ENCODE peak calls at places on chromosomes 11 and 22, in six cellular contexts. One of them, this sample, is unnamed.

GRCh38 chr11:35029979-35030378 is 109.0 kb upstream of the CD44 start:
- DNase-seq in ovary: no peak
- DNase-seq in colonic mucosa: no peak
- DNase-seq in left lung: no peak
- DNase-seq in neuronal stem cell: no peak
- DNase-seq in tibial artery: no peak
- DNase-seq in this sample: no peak

GRCh38 chr22:20494978-20495860 is at the start of gene KLHL22:
- DNase-seq in neuronal stem cell: peak; percentile 21
- DNase-seq in tibial artery: peak; percentile 32
- DNase-seq in ovary: no peak
- DNase-seq in colonic mucosa: peak; percentile 43
- DNase-seq in left lung: peak; percentile 86
- DNase-seq in this sample: peak; percentile 39

GRCh38 chr22:22099833-22100812 is 117.5 kb upstream of the TOP3B start:
- DNase-seq in ovary: no peak
- DNase-seq in tibial artery: no peak
- DNase-seq in neuronal stem cell: no peak
- DNase-seq in left lung: no peak
- DNase-seq in colonic mucosa: no peak
- DNase-seq in this sample: no peak

GRCh38 chr11:114586797-114587196 is 8.8 kb downstream of the NXPE4 start:
- DNase-seq in tibial artery: no peak
- DNase-seq in ovary: no peak
- DNase-seq in colonic mucosa: no peak
- DNase-seq in neuronal stem cell: no peak
- DNase-seq in left lung: no peak
- DNase-seq in this sample: no peak

GRCh38 chr11:36210529-36210928 is 78.7 kb downstream of the COMMD9 start:
- DNase-seq in left lung: no peak
- DNase-seq in colonic mucosa: no peak
- DNase-seq in ovary: no peak
- DNase-seq in neuronal stem cell: no peak
- DNase-seq in tibial artery: no peak
- DNase-seq in this sample: no peak

GRCh38 chr11:44275961-44276550 is 33.9 kb downstream of the ALX4 start:
- DNase-seq in ovary: no peak
- DNase-seq in left lung: no peak
- DNase-seq in tibial artery: no peak
- DNase-seq in colonic mucosa: no peak
- DNase-seq in neuronal stem cell: no peak
- DNase-seq in this sample: no peak

GRCh38 chr22:31126128-31126868 is 3.5 kb downstream of the INPP5J start:
- DNase-seq in left lung: no peak
- DNase-seq in neuronal stem cell: no peak
- DNase-seq in colonic mucosa: no peak
- DNase-seq in tibial artery: no peak
- DNase-seq in ovary: no peak
- DNase-seq in this sample: no peak

GRCh38 chr11:37957717-37958116 is 1359.7 kb upstream of the RAG2 start:
- DNase-seq in neuronal stem cell: no peak
- DNase-seq in colonic mucosa: no peak
- DNase-seq in ovary: no peak
- DNase-seq in tibial artery: no peak
- DNase-seq in left lung: no peak
- DNase-seq in this sample: no peak

GRCh38 chr11:112605093-112605666 is 344.5 kb upstream of the PLET1 start:
- DNase-seq in ovary: no peak
- DNase-seq in colonic mucosa: no peak
- DNase-seq in left lung: no peak
- DNase-seq in neuronal stem cell: no peak
- DNase-seq in tibial artery: no peak
- DNase-seq in this sample: no peak

GRCh38 chr11:64256300-64256699 is 5.0 kb downstream of the PLCB3 start:
- DNase-seq in colonic mucosa: no peak
- DNase-seq in left lung: peak; percentile 62
- DNase-seq in neuronal stem cell: no peak
- DNase-seq in ovary: no peak
- DNase-seq in tibial artery: no peak
- DNase-seq in this sample: no peak

GRCh38 chr22:16968218-16968595 is 39.8 kb downstream of the GAB4 start:
- DNase-seq in ovary: no peak
- DNase-seq in left lung: no peak
- DNase-seq in neuronal stem cell: no peak
- DNase-seq in colonic mucosa: no peak
- DNase-seq in tibial artery: no peak
- DNase-seq in this sample: no peak

GRCh38 chr11:89667001-89667400 is 43.1 kb upstream of the TRIM77 start:
- DNase-seq in left lung: no peak
- DNase-seq in neuronal stem cell: no peak
- DNase-seq in tibial artery: no peak
- DNase-seq in colonic mucosa: peak; percentile 20
- DNase-seq in ovary: no peak
- DNase-seq in this sample: peak; percentile 20

GRCh38 chr11:6096417-6096816 is 11.1 kb upstream of the OR56B4 start:
- DNase-seq in left lung: no peak
- DNase-seq in tibial artery: no peak
- DNase-seq in colonic mucosa: no peak
- DNase-seq in ovary: no peak
- DNase-seq in neuronal stem cell: no peak
- DNase-seq in this sample: no peak

GRCh38 chr11:107538239-107538638 is 27.3 kb downstream of the ALKBH8 start:
- DNase-seq in ovary: no peak
- DNase-seq in left lung: no peak
- DNase-seq in colonic mucosa: no peak
- DNase-seq in tibial artery: no peak
- DNase-seq in neuronal stem cell: no peak
- DNase-seq in this sample: no peak

GRCh38 chr11:57885298-57886035 is 123.9 kb downstream of the CTNND1 start:
- DNase-seq in neuronal stem cell: peak; percentile 30
- DNase-seq in colonic mucosa: no peak
- DNase-seq in tibial artery: no peak
- DNase-seq in ovary: no peak
- DNase-seq in left lung: no peak
- DNase-seq in this sample: peak; percentile 16

GRCh38 chr22:50247748-50248147 is 2.9 kb upstream of the TUBGCP6 start:
- DNase-seq in ovary: no peak
- DNase-seq in tibial artery: no peak
- DNase-seq in colonic mucosa: peak; percentile 86
- DNase-seq in left lung: no peak
- DNase-seq in neuronal stem cell: no peak
- DNase-seq in this sample: peak; percentile 81

GRCh38 chr11:121839821-121840220 is 276.2 kb downstream of the BLID start:
- DNase-seq in left lung: no peak
- DNase-seq in tibial artery: no peak
- DNase-seq in neuronal stem cell: no peak
- DNase-seq in colonic mucosa: no peak
- DNase-seq in ovary: no peak
- DNase-seq in this sample: no peak

GRCh38 chr11:117197516-117198456 is 1.4 kb upstream of the TAGLN start:
- DNase-seq in ovary: peak; percentile 60
- DNase-seq in neuronal stem cell: no peak
- DNase-seq in left lung: peak; percentile 65
- DNase-seq in colonic mucosa: peak; percentile 71
- DNase-seq in tibial artery: peak; percentile 61
- DNase-seq in this sample: peak; percentile 22

GRCh38 chr11:4697583-4697982 is at the start of gene OR51E2:
- DNase-seq in tibial artery: no peak
- DNase-seq in left lung: no peak
- DNase-seq in neuronal stem cell: no peak
- DNase-seq in colonic mucosa: no peak
- DNase-seq in ovary: no peak
- DNase-seq in this sample: no peak

GRCh38 chr11:20238712-20239111 is 78.4 kb upstream of the DBX1 start:
- DNase-seq in colonic mucosa: peak; percentile 73
- DNase-seq in tibial artery: no peak
- DNase-seq in neuronal stem cell: no peak
- DNase-seq in left lung: no peak
- DNase-seq in ovary: no peak
- DNase-seq in this sample: peak; percentile 67

GRCh38 chr11:5690216-5690615 is 626 bp downstream of the TRIM22 start:
- DNase-seq in tibial artery: no peak
- DNase-seq in colonic mucosa: no peak
- DNase-seq in left lung: no peak
- DNase-seq in neuronal stem cell: no peak
- DNase-seq in ovary: no peak
- DNase-seq in this sample: peak; percentile 36

GRCh38 chr11:45385844-45386243 is 99.7 kb upstream of the SYT13 start:
- DNase-seq in left lung: no peak
- DNase-seq in tibial artery: no peak
- DNase-seq in neuronal stem cell: no peak
- DNase-seq in colonic mucosa: no peak
- DNase-seq in ovary: no peak
- DNase-seq in this sample: no peak

GRCh38 chr22:20584029-20584871 is 76.8 kb downstream of the MED15 start:
- DNase-seq in ovary: no peak
- DNase-seq in colonic mucosa: no peak
- DNase-seq in neuronal stem cell: no peak
- DNase-seq in tibial artery: no peak
- DNase-seq in left lung: no peak
- DNase-seq in this sample: no peak

GRCh38 chr11:112656772-112657428 is 304.3 kb upstream of the NCAM1 start:
- DNase-seq in colonic mucosa: no peak
- DNase-seq in left lung: no peak
- DNase-seq in neuronal stem cell: no peak
- DNase-seq in ovary: no peak
- DNase-seq in tibial artery: no peak
- DNase-seq in this sample: no peak

GRCh38 chr22:47051435-47052175 is 289.2 kb downstream of the TBC1D22A start:
- DNase-seq in neuronal stem cell: no peak
- DNase-seq in colonic mucosa: no peak
- DNase-seq in tibial artery: no peak
- DNase-seq in left lung: peak; percentile 74
- DNase-seq in ovary: no peak
- DNase-seq in this sample: no peak

GRCh38 chr22:35134637-35135036 is 68.7 kb downstream of the ISX start:
- DNase-seq in left lung: no peak
- DNase-seq in ovary: no peak
- DNase-seq in tibial artery: no peak
- DNase-seq in neuronal stem cell: no peak
- DNase-seq in colonic mucosa: peak; percentile 93
- DNase-seq in this sample: peak; percentile 99

GRCh38 chr11:17607572-17608570 is 60.8 kb downstream of the OTOG start:
- DNase-seq in neuronal stem cell: no peak
- DNase-seq in left lung: no peak
- DNase-seq in tibial artery: no peak
- DNase-seq in ovary: no peak
- DNase-seq in colonic mucosa: peak; percentile 13
- DNase-seq in this sample: no peak

GRCh38 chr11:110425751-110426545 is 3.8 kb upstream of the FDX1 start:
- DNase-seq in colonic mucosa: no peak
- DNase-seq in neuronal stem cell: no peak
- DNase-seq in ovary: no peak
- DNase-seq in tibial artery: no peak
- DNase-seq in left lung: no peak
- DNase-seq in this sample: no peak

GRCh38 chr11:45960387-45961110 is 38.1 kb downstream of the LARGE2 start:
- DNase-seq in ovary: no peak
- DNase-seq in colonic mucosa: no peak
- DNase-seq in left lung: no peak
- DNase-seq in neuronal stem cell: no peak
- DNase-seq in tibial artery: no peak
- DNase-seq in this sample: no peak

GRCh38 chr11:102385053-102385976 is 38.3 kb downstream of the BIRC2 start:
- DNase-seq in neuronal stem cell: no peak
- DNase-seq in colonic mucosa: no peak
- DNase-seq in tibial artery: no peak
- DNase-seq in left lung: no peak
- DNase-seq in ovary: no peak
- DNase-seq in this sample: no peak

GRCh38 chr11:3170756-3171670 is 5.9 kb upstream of the OSBPL5 start:
- DNase-seq in neuronal stem cell: no peak
- DNase-seq in tibial artery: no peak
- DNase-seq in colonic mucosa: no peak
- DNase-seq in ovary: no peak
- DNase-seq in left lung: peak; percentile 63
- DNase-seq in this sample: no peak

DNA sequence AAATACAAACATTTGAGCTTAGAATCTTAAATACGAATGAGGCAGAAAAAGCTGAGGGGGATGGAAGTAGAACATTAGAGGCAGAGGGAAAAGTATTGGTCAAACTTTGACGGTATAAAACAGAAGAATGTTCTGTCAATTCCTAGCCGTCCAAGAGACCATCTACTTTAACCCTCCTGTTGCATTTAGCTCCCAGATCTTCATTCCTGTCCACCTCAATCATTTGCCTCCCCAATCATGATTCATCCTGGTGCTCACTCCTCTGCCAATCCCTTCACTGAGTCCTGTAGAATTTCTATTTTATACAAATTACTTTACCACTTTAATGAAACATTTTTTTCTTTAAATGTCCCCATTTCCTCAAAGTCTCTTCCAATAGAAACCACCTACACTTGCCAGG is 28.2 kb downstream of the C2CD3 start:
- DNase-seq in tibial artery: no peak
- DNase-seq in left lung: no peak
- DNase-seq in neuronal stem cell: no peak
- DNase-seq in colonic mucosa: no peak
- DNase-seq in ovary: no peak
- DNase-seq in this sample: no peak
- H3K27ac ChIP-seq in tibial artery: no peak overlapping the region
- H3K27ac ChIP-seq in left lung: no peak overlapping the region
- H3K27ac ChIP-seq in neuronal stem cell: no peak overlapping the region
- H3K27ac ChIP-seq in colonic mucosa: no peak overlapping the region
- H3K27ac ChIP-seq in ovary: no peak overlapping the region
- H3K27ac ChIP-seq in this sample: no peak overlapping the region

DNA sequence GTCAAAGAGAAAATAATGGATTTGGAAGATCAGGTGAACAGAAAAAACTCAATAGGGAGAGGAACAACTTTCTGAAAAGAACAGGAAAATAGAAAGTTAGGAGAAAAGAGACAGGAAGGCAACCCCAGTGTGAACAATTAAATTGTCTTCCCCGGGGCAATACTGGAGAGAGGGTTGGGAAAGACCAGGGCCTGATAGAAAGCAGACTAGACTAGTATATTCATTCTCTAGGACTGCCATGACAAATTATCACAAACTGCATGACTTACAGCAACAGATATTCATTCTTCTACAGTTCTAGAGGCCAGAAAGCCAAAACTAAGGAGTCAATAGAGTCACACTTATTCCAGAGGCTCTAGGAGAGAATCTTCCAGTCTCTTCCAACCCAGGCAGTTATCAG is 482.8 kb downstream of the SOX6 start:
- DNase-seq in ovary: no peak
- DNase-seq in neuronal stem cell: no peak
- DNase-seq in left lung: no peak
- DNase-seq in colonic mucosa: no peak
- DNase-seq in tibial artery: no peak
- DNase-seq in this sample: no peak
- H3K27ac ChIP-seq in ovary: no peak overlapping the region
- H3K27ac ChIP-seq in neuronal stem cell: no peak overlapping the region
- H3K27ac ChIP-seq in left lung: no peak overlapping the region
- H3K27ac ChIP-seq in colonic mucosa: no peak overlapping the region
- H3K27ac ChIP-seq in tibial artery: no peak overlapping the region
- H3K27ac ChIP-seq in this sample: no peak overlapping the region

GRCh38 chr22:39147335-39148023 is 5.0 kb downstream of the CBX7 start:
- DNase-seq in neuronal stem cell: no peak
- DNase-seq in colonic mucosa: no peak
- DNase-seq in left lung: peak; percentile 36
- DNase-seq in tibial artery: peak; percentile 18
- DNase-seq in ovary: no peak
- DNase-seq in this sample: no peak
- H3K27ac ChIP-seq in neuronal stem cell: no peak overlapping the region
- H3K27ac ChIP-seq in colonic mucosa: peak overlapping the region; percentile 62
- H3K27ac ChIP-seq in left lung: peak overlapping the region; percentile 24
- H3K27ac ChIP-seq in tibial artery: peak overlapping the region; percentile 93
- H3K27ac ChIP-seq in ovary: peak overlapping the region; percentile 97
- H3K27ac ChIP-seq in this sample: peak overlapping the region; percentile 76

GRCh38 chr11:7787239-7787638 is 9.5 kb downstream of the OR5P2 start:
- DNase-seq in tibial artery: no peak
- DNase-seq in neuronal stem cell: no peak
- DNase-seq in ovary: no peak
- DNase-seq in colonic mucosa: no peak
- DNase-seq in left lung: no peak
- DNase-seq in this sample: no peak
- H3K27ac ChIP-seq in tibial artery: no peak overlapping the region
- H3K27ac ChIP-seq in neuronal stem cell: no peak overlapping the region
- H3K27ac ChIP-seq in ovary: no peak overlapping the region
- H3K27ac ChIP-seq in colonic mucosa: no peak overlapping the region
- H3K27ac ChIP-seq in left lung: no peak overlapping the region
- H3K27ac ChIP-seq in this sample: no peak overlapping the region